ENCODE peak calls at places on chromosomes 3 and 15, in nine cellular contexts. L is GM12864; R is stimulated activated naive CD8-positive, alpha-beta T cell treated with anti-CD3 and anti-CD28 coated beads, Interleukin-15, Interleukin-2, amounts not matched to agents 100 U/mL and 50 U/mL, for 24 hours; O is natural killer cell; A is GM18507; J is caudate nucleus; H is AG04450; W is fibroblast of lung; M is lung. Z is an unnamed sample.

GRCh38 chr15:31306426-31307269 is 20.0 kb upstream of the KLF13 start:
- DNase-seq in L (no peak), R (no peak), O (no peak), A (no peak), J (peak), H (no peak), W (peak), M (peak), Z (peak)

GRCh38 chr3:152738656-152739055 is 96.3 kb upstream of the P2RY1 start:
- DNase-seq in L (peak), R (no peak), O (no peak), A (no peak), J (no peak), H (no peak), W (peak), M (no peak), Z (no peak)

GRCh38 chr15:40471105-40471777 is 457 bp downstream of the CHST14 start:
- DNase-seq in L (no peak), R (peak), O (peak), A (no peak), J (peak), H (no peak), W (peak), M (no peak), Z (no peak)

GRCh38 chr3:135240426-135240825 is 445.4 kb downstream of the EPHB1 start:
- DNase-seq in L (no peak), R (no peak), O (no peak), A (no peak), J (no peak), H (no peak), W (no peak), M (no peak), Z (no peak)

GRCh38 chr3:43231276-43232000 is 54.9 kb upstream of the SNRK start:
- DNase-seq in L (no peak), R (no peak), O (no peak), A (no peak), J (no peak), H (no peak), W (peak), M (no peak), Z (no peak)

GRCh38 chr15:84766461-84767005 is 18.1 kb downstream of the ZNF592 start:
- DNase-seq in L (no peak), R (no peak), O (no peak), A (no peak), J (no peak), H (no peak), W (no peak), M (no peak), Z (no peak)

GRCh38 chr3:175606650-175607318 is 747.6 kb downstream of the NAALADL2 start:
- DNase-seq in L (no peak), R (no peak), O (no peak), A (no peak), J (no peak), H (no peak), W (peak), M (no peak), Z (no peak)

GRCh38 chr3:18389108-18389733 is 35.9 kb downstream of the SATB1 start:
- DNase-seq in L (no peak), R (peak), O (no peak), A (no peak), J (no peak), H (no peak), W (no peak), M (no peak), Z (no peak)

GRCh38 chr3:112115806-112116383 is 17.2 kb downstream of the GCSAM start:
- DNase-seq in L (no peak), R (no peak), O (no peak), A (no peak), J (no peak), H (no peak), W (no peak), M (no peak), Z (no peak)

GRCh38 chr3:13668136-13668535 is 119.2 kb downstream of the FBLN2 start:
- DNase-seq in L (no peak), R (no peak), O (no peak), A (no peak), J (no peak), H (no peak), W (no peak), M (no peak), Z (no peak)

GRCh38 chr15:88546248-88547129 is at the start of gene DET1:
- DNase-seq in L (peak), R (peak), O (peak), A (peak), J (peak), H (peak), W (peak), M (peak), Z (peak)

GRCh38 chr3:138440596-138440995 is 6.2 kb downstream of the ESYT3 start:
- DNase-seq in L (no peak), R (no peak), O (no peak), A (no peak), J (no peak), H (no peak), W (peak), M (no peak), Z (no peak)

GRCh38 chr15:40477703-40478269 is 7.0 kb downstream of the CHST14 start:
- DNase-seq in L (no peak), R (no peak), O (no peak), A (no peak), J (no peak), H (no peak), W (no peak), M (no peak), Z (no peak)

GRCh38 chr15:79897701-79898113 is 893 bp upstream of the MTHFS start:
- DNase-seq in L (no peak), R (peak), O (no peak), A (no peak), J (no peak), H (no peak), W (no peak), M (no peak), Z (no peak)

GRCh38 chr3:195906865-195907729 is 1.3 kb downstream of the TNK2 start:
- DNase-seq in L (no peak), R (peak), O (peak), A (no peak), J (no peak), H (no peak), W (no peak), M (peak), Z (peak)

GRCh38 chr15:56919708-56920637 is 1.5 kb downstream of the TCF12 start:
- DNase-seq in L (no peak), R (peak), O (no peak), A (no peak), J (peak), H (no peak), W (peak), M (no peak), Z (peak)

GRCh38 chr3:46089237-46090011 is 62.1 kb upstream of the XCR1 start:
- DNase-seq in L (peak), R (peak), O (no peak), A (no peak), J (peak), H (peak), W (peak), M (peak), Z (peak)